ENCODE peak calls at places on chromosome 20, in seven cellular contexts. U is heart right ventricle, J is substantia nigra, T is left lung, D is OCI-LY7, K is endothelial cell of umbilical vein, F is body of pancreas. H is an unnamed sample.

GRCh38 chr20:24617080-24617432 is 147.6 kb downstream of the SYNDIG1 start:
- DNase-seq in T (no peak), J (no peak), F (no peak), U (no peak), K (no peak), D (no peak), H (no peak)

GRCh38 chr20:3218307-3218988 is 9.2 kb downstream of the ITPA start:
- DNase-seq in F (peak), U (peak), D (peak), K (peak), J (peak), T (peak), H (peak)

GRCh38 chr20:50930139-50931047 is 844 bp downstream of the ADNP start:
- DNase-seq in F (peak), K (no peak), U (peak), J (peak), T (peak), D (peak), H (peak)

GRCh38 chr20:12482661-12483060 is 526.1 kb upstream of the SPTLC3 start:
- DNase-seq in D (no peak), U (no peak), F (no peak), T (no peak), K (no peak), J (no peak), H (no peak)

GRCh38 chr20:46915580-46916243 is 21.1 kb downstream of the EYA2 start:
- DNase-seq in D (no peak), T (no peak), J (no peak), K (no peak), U (no peak), F (no peak), H (no peak)

GRCh38 chr20:58086763-58087566 is 141.5 kb downstream of the ANKRD60 start:
- DNase-seq in J (no peak), U (no peak), T (no peak), K (peak), F (peak), D (peak), H (peak)

GRCh38 chr20:4787069-4787468 is 65.4 kb downstream of the PRND start:
- DNase-seq in T (no peak), K (no peak), F (no peak), J (no peak), U (no peak), D (no peak), H (no peak)

GRCh38 chr20:45041464-45042337 is 59.2 kb downstream of the KCNS1 start:
- DNase-seq in T (no peak), U (no peak), D (no peak), K (peak), J (no peak), F (no peak), H (peak)

GRCh38 chr20:36092424-36093024 is 62.0 kb upstream of the EPB41L1 start:
- DNase-seq in F (peak), J (peak), K (peak), T (peak), D (no peak), U (peak), H (no peak)

GRCh38 chr20:39935921-39936320 is 753.1 kb downstream of the MAFB start:
- DNase-seq in J (no peak), U (no peak), T (no peak), F (no peak), D (no peak), K (no peak), H (no peak)

GRCh38 chr20:8094415-8094818 is 37.6 kb upstream of the PLCB1 start:
- DNase-seq in U (peak), T (no peak), K (peak), J (peak), D (no peak), F (peak), H (no peak)

GRCh38 chr20:32946629-32947028 is 57.6 kb downstream of the SUN5 start:
- DNase-seq in J (no peak), K (no peak), U (no peak), D (no peak), F (no peak), T (no peak), H (no peak)

GRCh38 chr20:24782801-24783630 is 166.1 kb upstream of the CST7 start:
- DNase-seq in T (no peak), J (no peak), F (no peak), K (no peak), U (no peak), D (no peak), H (no peak)

GRCh38 chr20:4959582-4959981 is 41.7 kb downstream of the SLC23A2 start:
- DNase-seq in K (no peak), J (no peak), D (no peak), F (no peak), T (no peak), U (no peak), H (no peak)

GRCh38 chr20:15155848-15156401 is 818.5 kb upstream of the FLRT3 start:
- DNase-seq in T (no peak), D (no peak), K (no peak), U (no peak), F (no peak), J (no peak), H (peak)

GRCh38 chr20:6838181-6838826 is 70.8 kb downstream of the BMP2 start:
- DNase-seq in T (no peak), K (no peak), J (no peak), D (no peak), U (no peak), F (no peak), H (peak)

GRCh38 chr20:57422254-57422653 is 31.1 kb downstream of the RBM38 start:
- DNase-seq in F (no peak), T (no peak), D (no peak), J (no peak), U (no peak), K (no peak), H (no peak)

GRCh38 chr20:47126709-47127108 is 229.8 kb downstream of the ZMYND8 start:
- DNase-seq in D (no peak), U (no peak), J (no peak), T (no peak), K (no peak), F (no peak), H (no peak)

GRCh38 chr20:18738888-18739287 is 74.7 kb upstream of the SCP2D1 start:
- DNase-seq in K (no peak), U (no peak), D (no peak), F (no peak), T (no peak), J (no peak), H (no peak)

GRCh38 chr20:8505817-8506216 is 373.8 kb downstream of the PLCB1 start:
- DNase-seq in K (peak), F (no peak), U (no peak), J (no peak), T (no peak), D (no peak), H (no peak)

GRCh38 chr20:49790077-49790798 is 22.4 kb upstream of the SLC9A8 start:
- DNase-seq in J (no peak), D (no peak), K (peak), T (no peak), U (peak), F (no peak), H (no peak)

GRCh38 chr20:23937303-23938117 is 51.1 kb downstream of the GGTLC1 start:
- DNase-seq in K (peak), D (peak), T (no peak), U (peak), J (peak), F (peak), H (peak)

GRCh38 chr20:62405981-62406513 is 1.0 kb downstream of the CABLES2 start:
- DNase-seq in F (no peak), T (no peak), K (no peak), U (no peak), D (no peak), J (no peak), H (no peak)

GRCh38 chr20:4534315-4534714 is 187.4 kb upstream of the PRND start:
- DNase-seq in J (no peak), D (no peak), K (no peak), T (no peak), U (no peak), F (no peak), H (no peak)

GRCh38 chr20:4083103-4083864 is 67.9 kb upstream of the RNF24 start:
- DNase-seq in K (no peak), T (no peak), J (no peak), U (peak), F (no peak), D (no peak), H (no peak)

GRCh38 chr20:58213112-58213511 is 15.3 kb downstream of the ANKRD60 start:
- DNase-seq in J (peak), F (no peak), T (no peak), U (no peak), D (no peak), K (no peak), H (no peak)

GRCh38 chr20:58088105-58088504 is 140.3 kb downstream of the ANKRD60 start:
- DNase-seq in T (no peak), D (no peak), J (no peak), K (no peak), U (no peak), F (no peak), H (no peak)

GRCh38 chr20:49717693-49718092 is 4.0 kb upstream of the B4GALT5 start:
- DNase-seq in T (no peak), U (no peak), D (no peak), K (peak), J (no peak), F (no peak), H (no peak)

GRCh38 chr20:32507998-32508774 is 76.9 kb downstream of the NOL4L start:
- DNase-seq in T (peak), J (no peak), D (no peak), U (no peak), K (no peak), F (peak), H (no peak)

GRCh38 chr20:21522479-21523397 is 8.9 kb upstream of the NKX2-2 start:
- DNase-seq in D (no peak), J (peak), T (peak), U (no peak), K (no peak), F (no peak), H (no peak)

GRCh38 chr20:7770578-7770977 is 169.7 kb downstream of the HAO1 start:
- DNase-seq in F (no peak), J (no peak), D (peak), U (no peak), T (no peak), K (peak), H (no peak)

GRCh38 chr20:25274481-25274880 is 26.6 kb downstream of the PYGB start:
- DNase-seq in K (no peak), F (peak), J (no peak), T (no peak), D (no peak), U (no peak), H (no peak)

GRCh38 chr20:9368893-9369292 is 145.5 kb upstream of the LAMP5 start:
- DNase-seq in T (no peak), F (no peak), J (no peak), K (no peak), U (no peak), D (no peak), H (no peak)

GRCh38 chr20:47688385-47689381 is 96.6 kb downstream of the SULF2 start:
- DNase-seq in F (no peak), J (no peak), U (no peak), D (no peak), K (no peak), T (peak), H (no peak)

GRCh38 chr20:64188682-64189529 is 24.7 kb downstream of the MYT1 start:
- DNase-seq in T (no peak), F (peak), U (no peak), D (no peak), J (no peak), K (peak), H (peak)

GRCh38 chr20:32707691-32708581 is 34.2 kb upstream of the C20orf203 start:
- DNase-seq in K (peak), T (no peak), D (no peak), U (no peak), F (no peak), J (no peak), H (no peak)

GRCh38 chr20:47356526-47357295 is at the start of gene ZMYND8:
- DNase-seq in J (peak), K (peak), U (peak), T (peak), F (peak), D (peak), H (peak)

GRCh38 chr20:56328861-56329260 is 29.9 kb upstream of the FAM210B start:
- DNase-seq in K (no peak), F (no peak), J (no peak), T (no peak), D (peak), U (no peak), H (peak)

GRCh38 chr20:53869466-53870258 is 200.7 kb downstream of the BCAS1 start:
- DNase-seq in J (no peak), D (peak), K (peak), U (no peak), T (no peak), F (peak), H (peak)
- H3K27ac ChIP-seq in J (no peak), D (peak), K (no peak), U (no peak), T (peak), F (peak), H (peak)

GRCh38 chr20:34639755-34640222 is 37.1 kb downstream of the PIGU start:
- DNase-seq in K (peak), T (no peak), U (no peak), J (no peak), F (peak), D (no peak), H (no peak)

GRCh38 chr20:34637245-34638185 is 39.4 kb downstream of the PIGU start:
- DNase-seq in D (no peak), U (no peak), F (peak), K (no peak), T (no peak), J (peak), H (no peak)

GRCh38 chr20:34642009-34642408 is 34.9 kb downstream of the PIGU start:
- DNase-seq in K (no peak), D (no peak), J (no peak), F (no peak), U (no peak), T (no peak), H (no peak)

GRCh38 chr20:34636648-34637047 is 40.2 kb downstream of the PIGU start:
- DNase-seq in J (no peak), T (no peak), U (no peak), D (no peak), F (no peak), K (no peak), H (no peak)

GRCh38 chr20:34638532-34638931 is 38.4 kb downstream of the PIGU start:
- DNase-seq in K (no peak), J (no peak), U (no peak), T (no peak), D (no peak), F (no peak), H (no peak)
- H3K27ac ChIP-seq in K (no peak), J (peak), U (peak), T (no peak), D (no peak), F (no peak), H (no peak)

DNA sequence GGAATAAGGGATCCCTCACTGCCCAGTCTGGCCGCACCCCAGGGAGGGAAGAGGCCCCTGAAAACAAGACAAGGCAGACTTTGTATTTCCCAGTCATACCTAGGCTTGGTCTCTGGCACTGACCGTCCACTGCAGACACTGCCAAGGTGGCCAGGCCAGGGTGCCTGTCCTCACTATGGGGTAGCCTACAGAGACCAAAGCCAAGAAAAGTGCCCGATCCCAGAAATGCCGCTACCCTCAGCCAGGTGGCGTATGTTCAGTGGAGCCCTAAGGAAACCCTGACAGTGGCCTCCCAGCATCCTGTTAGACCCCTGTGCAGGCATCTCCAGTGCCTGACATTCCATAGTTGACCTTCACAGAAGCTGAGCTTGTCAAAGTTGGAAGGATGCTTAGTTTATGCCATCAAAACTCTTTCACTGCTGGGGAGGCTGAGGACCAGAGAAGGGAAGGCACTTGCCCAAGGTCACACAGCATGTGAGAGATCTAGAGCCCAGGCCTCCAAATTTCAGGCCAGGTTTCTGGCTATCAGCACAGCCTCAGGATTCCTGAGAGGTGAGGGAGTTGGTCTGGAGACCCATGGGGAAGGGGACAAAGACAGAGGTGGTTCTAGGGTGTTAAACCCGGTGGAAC is 2.5 kb downstream of the SCRT2 start:
- DNase-seq in D (peak), F (no peak), K (no peak), T (no peak), J (no peak), U (no peak), H (no peak)
- H3K27ac ChIP-seq in D (no peak), F (no peak), K (no peak), T (no peak), J (no peak), U (no peak), H (no peak)

GRCh38 chr20:37311710-37312355 is 22.4 kb downstream of the MANBAL start:
- DNase-seq in T (no peak), F (no peak), J (no peak), D (no peak), K (no peak), U (no peak), H (no peak)

GRCh38 chr20:37310951-37311350 is 21.5 kb downstream of the MANBAL start:
- DNase-seq in U (no peak), J (no peak), K (no peak), F (no peak), D (no peak), T (no peak), H (no peak)

GRCh38 chr20:37309290-37309689 is 19.8 kb downstream of the MANBAL start:
- DNase-seq in T (no peak), U (no peak), J (no peak), F (no peak), D (no peak), K (no peak), H (no peak)

GRCh38 chr20:37308098-37309050 is 18.9 kb downstream of the MANBAL start:
- DNase-seq in K (no peak), U (peak), J (no peak), D (no peak), F (no peak), T (no peak), H (no peak)

GRCh38 chr20:37309941-37310590 is 20.6 kb downstream of the MANBAL start:
- DNase-seq in J (no peak), D (no peak), K (no peak), T (no peak), U (no peak), F (no peak), H (no peak)
- H3K27ac ChIP-seq in J (no peak), D (no peak), K (no peak), T (no peak), U (no peak), F (no peak), H (peak)

GRCh38 chr20:13817342-13817741 is 32.5 kb downstream of the NDUFAF5 start:
- DNase-seq in J (no peak), F (no peak), U (no peak), D (no peak), K (peak), T (no peak), H (no peak)
- H3K27ac ChIP-seq in J (no peak), F (no peak), U (no peak), D (no peak), K (no peak), T (no peak), H (no peak)